ENCODE peak calls at places on chromosomes 3 and 15, in six cellular contexts. A, Z, R, I, K and G are unnamed samples.

GRCh38 chr3:24450142-24450932 is 44.3 kb downstream of the THRB start:
- DNase-seq in A (peak; percentile 28), Z (no peak), R (no peak), I (no peak), K (no peak), G (no peak)

GRCh38 chr3:158642005-158642404 is 2.3 kb upstream of the GFM1 start:
- DNase-seq in A (no peak), Z (no peak), R (no peak), I (no peak), K (no peak), G (no peak)

GRCh38 chr15:50687302-50687902 is 805 bp upstream of the TRPM7 start:
- DNase-seq in A (no peak), Z (no peak), R (peak; percentile 66), I (no peak), K (no peak), G (no peak)

GRCh38 chr3:30443756-30444673 is 162.4 kb upstream of the TGFBR2 start:
- DNase-seq in A (no peak), Z (peak; percentile 41), R (no peak), I (no peak), K (no peak), G (no peak)

GRCh38 chr3:55162031-55162784 is 234.3 kb upstream of the LRTM1 start:
- DNase-seq in A (no peak), Z (peak; percentile 90), R (no peak), I (no peak), K (no peak), G (no peak)

GRCh38 chr3:195069501-195070251 is 201.3 kb downstream of the XXYLT1 start:
- DNase-seq in A (no peak), Z (no peak), R (no peak), I (no peak), K (no peak), G (no peak)

GRCh38 chr3:36957072-36957471 is 12.2 kb upstream of the TRANK1 start:
- DNase-seq in A (no peak), Z (no peak), R (no peak), I (no peak), K (no peak), G (no peak)

GRCh38 chr15:71316911-71317310 is 201.6 kb downstream of the THSD4 start:
- DNase-seq in A (no peak), Z (peak; percentile 52), R (no peak), I (no peak), K (no peak), G (no peak)

GRCh38 chr15:64911317-64912186 is at the start of gene ANKDD1A:
- DNase-seq in A (peak; percentile 81), Z (peak; percentile 82), R (peak; percentile 84), I (no peak), K (peak; percentile 32), G (peak; percentile 79)

GRCh38 chr15:83947156-83947555 is 288.4 kb upstream of the GOLGA6L4 start:
- DNase-seq in A (no peak), Z (no peak), R (no peak), I (no peak), K (no peak), G (no peak)

GRCh38 chr3:128277378-128278049 is 124.2 kb downstream of the EEFSEC start:
- DNase-seq in A (no peak), Z (no peak), R (no peak), I (no peak), K (no peak), G (peak; percentile 29)

GRCh38 chr15:78079296-78080087 is 2.0 kb upstream of the TBC1D2B start:
- DNase-seq in A (no peak), Z (no peak), R (no peak), I (no peak), K (no peak), G (no peak)

GRCh38 chr3:170387952-170388351 is 30.4 kb downstream of the SKIL start:
- DNase-seq in A (no peak), Z (no peak), R (no peak), I (no peak), K (no peak), G (no peak)

GRCh38 chr3:15630646-15631350 is 29.3 kb downstream of the BTD start:
- DNase-seq in A (no peak), Z (peak; percentile 87), R (no peak), I (no peak), K (peak; percentile 30), G (peak; percentile 44)

GRCh38 chr3:197611255-197611654 is 55.5 kb upstream of the BDH1 start:
- DNase-seq in A (no peak), Z (no peak), R (no peak), I (no peak), K (no peak), G (no peak)

GRCh38 chr15:89556413-89557262 is 18.6 kb upstream of the TICRR start:
- DNase-seq in A (peak; percentile 88), Z (peak; percentile 88), R (peak; percentile 74), I (peak; percentile 46), K (peak; percentile 61), G (peak; percentile 81)

GRCh38 chr3:58754074-58754473 is 87.5 kb upstream of the FAM3D start:
- DNase-seq in A (no peak), Z (no peak), R (no peak), I (no peak), K (no peak), G (no peak)

GRCh38 chr15:91548588-91548987 is 304.9 kb upstream of the SLCO3A1 start:
- DNase-seq in A (no peak), Z (no peak), R (no peak), I (no peak), K (no peak), G (peak; percentile 69)

GRCh38 chr3:61847784-61848462 is 286.6 kb downstream of the PTPRG start:
- DNase-seq in A (peak; percentile 24), Z (peak; percentile 73), R (no peak), I (no peak), K (no peak), G (peak; percentile 57)

GRCh38 chr3:170690133-170690981 is 104.5 kb upstream of the SLC7A14 start:
- DNase-seq in A (peak; percentile 81), Z (peak; percentile 54), R (peak; percentile 51), I (no peak), K (peak; percentile 37), G (peak; percentile 63)

GRCh38 chr3:89740881-89741177 is 633.4 kb downstream of the EPHA3 start:
- DNase-seq in A (no peak), Z (peak; percentile 59), R (no peak), I (no peak), K (no peak), G (no peak)

GRCh38 chr15:57570994-57571393 is 20.7 kb upstream of the MYZAP start:
- DNase-seq in A (no peak), Z (peak; percentile 73), R (no peak), I (no peak), K (no peak), G (no peak)

GRCh38 chr3:52434080-52434479 is 10.8 kb downstream of the SEMA3G start:
- DNase-seq in A (no peak), Z (no peak), R (no peak), I (no peak), K (no peak), G (no peak)

GRCh38 chr3:52205727-52206372 is 7.9 kb downstream of the ALAS1 start:
- DNase-seq in A (no peak), Z (no peak), R (no peak), I (no peak), K (no peak), G (peak; percentile 93)